ENCODE peak calls at places on chromosomes 16 and 17, in four cellular contexts. X is K562, Y is A549, B is GM12878. V is an unnamed sample.
A peak's percentile ranks its signal among the peaks of the same experiment; 100 is the strongest.

GRCh38 chr17:16294560-16294959 is 58.7 kb downstream of the CENPV start:
- DNase-seq in X (no peak), Y (no peak), B (no peak), V (no peak)

GRCh38 chr17:28105501-28105900 is 63.0 kb downstream of the NLK start:
- DNase-seq in X (peak; percentile 85), Y (no peak), B (no peak), V (no peak)

GRCh38 chr16:89266521-89267134 is 49.1 kb downstream of the ZNF778 start:
- DNase-seq in X (no peak), Y (no peak), B (no peak), V (no peak)

GRCh38 chr17:42748906-42749798 is 4.3 kb upstream of the EZH1 start:
- DNase-seq in X (no peak), Y (no peak), B (no peak), V (no peak)

GRCh38 chr17:59753522-59754467 is 46.3 kb downstream of the VMP1 start:
- DNase-seq in X (peak; percentile 88), Y (peak; percentile 81), B (peak; percentile 73), V (no peak)

GRCh38 chr16:79751785-79752184 is 151.2 kb upstream of the MAF start:
- DNase-seq in X (no peak), Y (no peak), B (no peak), V (no peak)

GRCh38 chr17:41528959-41529353 is 848 bp upstream of the KRT19 start:
- DNase-seq in X (no peak), Y (no peak), B (no peak), V (no peak)

GRCh38 chr16:64657316-64658011 is 464.4 kb downstream of the CDH11 start:
- DNase-seq in X (no peak), Y (no peak), B (no peak), V (no peak)

GRCh38 chr17:62781826-62782225 is 26.3 kb downstream of the MARCHF10 start:
- DNase-seq in X (no peak), Y (no peak), B (no peak), V (no peak)

GRCh38 chr17:34379876-34380275 is 16.8 kb upstream of the CCL1 start:
- DNase-seq in X (no peak), Y (no peak), B (no peak), V (no peak)

GRCh38 chr17:279776-280175 is 72.8 kb downstream of the RPH3AL start:
- DNase-seq in X (no peak), Y (no peak), B (no peak), V (no peak)

GRCh38 chr17:282000-282911 is 70.4 kb downstream of the RPH3AL start:
- DNase-seq in X (no peak), Y (no peak), B (no peak), V (no peak)

GRCh38 chr17:280216-280615 is 72.4 kb downstream of the RPH3AL start:
- DNase-seq in X (no peak), Y (no peak), B (no peak), V (no peak)

GRCh38 chr17:280901-281300 is 71.7 kb downstream of the RPH3AL start:
- DNase-seq in X (no peak), Y (no peak), B (no peak), V (no peak)

GRCh38 chr17:281365-281999 is 71.1 kb downstream of the RPH3AL start:
- DNase-seq in X (no peak), Y (no peak), B (no peak), V (no peak)
- TF ChIP-seq ESRRA in X (no peak), Y (no peak), B (no peak), V (no peak)

DNA sequence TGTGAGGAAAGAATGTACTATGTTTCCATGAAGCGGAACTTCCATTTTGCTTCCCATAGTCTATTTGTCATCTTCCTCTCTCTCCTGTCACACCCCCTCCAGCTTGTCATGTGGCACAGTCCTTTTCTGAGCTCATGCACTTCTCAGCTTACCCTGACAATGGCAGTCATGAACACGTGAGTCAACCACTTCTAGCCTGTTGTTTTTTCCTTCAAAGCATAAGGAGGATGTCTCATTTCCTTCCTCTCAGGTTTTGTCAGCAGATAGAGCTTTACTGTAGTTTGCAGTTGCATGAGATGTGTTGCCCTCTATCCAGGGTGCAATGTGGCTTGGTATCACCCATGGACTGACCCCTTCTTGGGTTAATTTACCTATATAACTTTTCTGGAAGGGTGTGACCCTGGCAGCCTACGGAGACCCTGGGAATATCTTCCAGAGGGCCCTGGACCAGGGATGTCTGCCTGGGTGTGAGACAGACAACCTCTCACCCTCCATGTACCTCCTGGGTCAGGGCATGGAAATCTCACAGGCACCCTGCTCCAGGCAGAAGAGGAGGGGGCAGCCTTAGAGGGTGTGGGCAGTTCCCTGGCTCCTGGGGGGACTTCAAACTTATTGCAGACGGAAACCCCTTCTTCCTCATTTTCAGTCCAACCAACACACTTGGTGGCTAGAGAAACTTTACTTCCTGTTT is 4.0 kb upstream of the ZNF267 start:
- DNase-seq in X (peak; percentile 21), Y (no peak), B (peak; percentile 63), V (no peak)
- TF ChIP-seq ESRRA in X (no peak), Y (no peak), B (no peak), V (no peak)

GRCh38 chr16:26985100-26986065 is 81.3 kb upstream of the C16orf82 start:
- DNase-seq in X (peak; percentile 6), Y (no peak), B (no peak), V (peak; percentile 37)

GRCh38 chr16:26981266-26981938 is 85.3 kb upstream of the C16orf82 start:
- DNase-seq in X (no peak), Y (no peak), B (no peak), V (no peak)

GRCh38 chr16:26987631-26988030 is 79.1 kb upstream of the C16orf82 start:
- DNase-seq in X (no peak), Y (no peak), B (no peak), V (no peak)

GRCh38 chr16:26982422-26982821 is 84.3 kb upstream of the C16orf82 start:
- DNase-seq in X (no peak), Y (no peak), B (no peak), V (no peak)

GRCh38 chr16:26983426-26983825 is 83.3 kb upstream of the C16orf82 start:
- DNase-seq in X (no peak), Y (no peak), B (no peak), V (no peak)
- TF ChIP-seq ESRRA in X (no peak), Y (no peak), B (no peak), V (no peak)

GRCh38 chr16:15539197-15539596 is 103.8 kb downstream of the MARF1 start:
- DNase-seq in X (peak; percentile 89), Y (no peak), B (no peak), V (peak; percentile 81)
- TF ChIP-seq ESRRA in X (no peak), Y (no peak), B (no peak), V (no peak)

DNA sequence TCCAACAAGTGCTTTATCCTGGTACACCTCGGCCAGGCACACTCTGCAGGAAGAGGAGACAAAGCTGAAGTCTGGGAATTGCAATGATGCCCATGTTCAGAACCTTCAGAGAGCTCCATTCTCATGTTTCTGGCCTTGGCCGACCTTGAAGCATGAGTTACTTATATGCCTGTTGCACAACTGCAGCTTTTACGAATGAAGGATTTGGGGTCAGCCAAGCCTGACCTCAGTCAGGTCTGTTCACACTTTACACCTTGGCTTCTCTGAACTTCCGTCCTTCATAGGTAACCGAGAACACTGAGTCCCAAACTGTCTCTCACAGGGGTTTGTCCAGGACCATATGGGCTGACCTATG is 66.7 kb downstream of the GTF3C1 start:
- DNase-seq in X (no peak), Y (no peak), B (no peak), V (no peak)
- TF ChIP-seq ESRRA in X (no peak), Y (no peak), B (no peak), V (no peak)

GRCh38 chr16:3597226-3597625 is 14.2 kb downstream of the SLX4 start:
- DNase-seq in X (no peak), Y (no peak), B (no peak), V (no peak)

GRCh38 chr16:3595521-3596021 is 15.8 kb downstream of the SLX4 start:
- DNase-seq in X (no peak), Y (no peak), B (no peak), V (no peak)

GRCh38 chr16:3596101-3596861 is 15.1 kb downstream of the SLX4 start:
- DNase-seq in X (no peak), Y (no peak), B (no peak), V (no peak)

GRCh38 chr16:3594316-3595109 is 16.9 kb downstream of the SLX4 start:
- DNase-seq in X (no peak), Y (no peak), B (no peak), V (no peak)

DNA sequence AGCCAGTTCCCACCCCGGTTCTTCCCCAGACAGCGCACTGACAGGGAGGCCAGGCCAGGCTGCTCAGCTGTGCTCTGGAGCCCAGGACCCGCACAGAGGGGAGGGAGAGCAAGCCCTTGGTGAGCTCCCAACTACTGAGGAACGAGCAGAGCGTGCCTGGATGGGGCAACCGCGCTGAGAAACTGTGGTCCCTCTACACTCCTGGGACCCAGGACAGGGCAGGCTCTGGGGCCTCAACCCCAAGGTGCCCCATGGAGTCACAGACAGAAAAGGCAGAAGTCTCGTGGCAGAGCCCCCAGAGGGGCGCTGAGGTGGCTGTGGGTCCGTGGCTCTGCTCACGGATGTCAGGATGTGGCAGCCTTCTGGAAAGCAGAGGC is 16.3 kb downstream of the SLX4 start:
- DNase-seq in X (no peak), Y (no peak), B (no peak), V (no peak)
- TF ChIP-seq ESRRA in X (no peak), Y (no peak), B (no peak), V (no peak)

GRCh38 chr17:78924481-78925151 is 571 bp downstream of the TIMP2 start:
- DNase-seq in X (no peak), Y (no peak), B (no peak), V (peak; percentile 58)

GRCh38 chr17:78925662-78926555 is 722 bp upstream of the TIMP2 start:
- DNase-seq in X (no peak), Y (no peak), B (no peak), V (no peak)

GRCh38 chr17:78925234-78925633 is at the start of gene TIMP2:
- DNase-seq in X (peak; percentile 56), Y (peak; percentile 87), B (no peak), V (peak; percentile 86)

GRCh38 chr17:78922876-78923498 is 2.2 kb downstream of the TIMP2 start:
- DNase-seq in X (no peak), Y (no peak), B (no peak), V (no peak)

GRCh38 chr17:78923660-78924453 is 1.3 kb downstream of the TIMP2 start:
- DNase-seq in X (peak; percentile 20), Y (peak; percentile 93), B (no peak), V (peak; percentile 82)
- TF ChIP-seq ESRRA in X (no peak), Y (no peak), B (no peak), V (no peak)

DNA sequence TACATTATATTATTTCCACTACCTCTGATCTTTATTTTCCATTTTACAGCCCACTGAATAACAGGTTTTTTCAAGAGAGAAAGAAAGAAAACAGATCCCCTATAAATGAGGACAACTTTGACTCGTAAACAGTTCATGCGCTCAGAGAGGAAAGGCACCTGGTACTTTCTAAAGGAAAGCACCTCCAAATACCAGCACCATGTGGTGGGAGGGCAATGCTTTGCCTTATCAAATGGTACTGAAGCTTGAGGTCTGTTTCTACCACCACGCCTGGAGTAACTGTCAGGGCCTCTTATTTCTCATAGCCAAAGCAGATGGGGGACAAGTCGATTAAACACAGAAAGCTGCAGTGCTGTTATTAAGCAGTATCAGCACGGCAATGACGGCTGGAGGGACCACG is 510.3 kb upstream of the ZFHX3 start:
- DNase-seq in X (no peak), Y (no peak), B (peak; percentile 15), V (no peak)
- TF ChIP-seq ESRRA in X (no peak), Y (no peak), B (no peak), V (no peak)

GRCh38 chr16:66512589-66513404 is 37.1 kb downstream of the TK2 start:
- DNase-seq in X (no peak), Y (no peak), B (no peak), V (no peak)
- TF ChIP-seq ESRRA in X (no peak), Y (no peak), B (no peak), V (no peak)

V was measured in WTC11.